ENCODE peak calls at places on chromosomes 12 and 14, in six cellular contexts. T is IMR-90; D is naive thymus-derived CD4-positive, alpha-beta T cell; W is CD8-positive, alpha-beta memory T cell; C is endothelial cell of umbilical vein; G is CD4-positive, CD25-positive, alpha-beta regulatory T cell. M is an unnamed sample.

GRCh38 chr12:15751741-15752140 is 37.4 kb downstream of the EPS8 start:
- DNase-seq in T (no peak), D (no peak), W (no peak), C (no peak), G (no peak), M (no peak)

GRCh38 chr12:89827592-89827991 is 119.0 kb upstream of the ATP2B1 start:
- DNase-seq in T (no peak), D (no peak), W (no peak), C (no peak), G (no peak), M (no peak)

GRCh38 chr12:123903301-123904065 is 69.1 kb downstream of the CCDC92 start:
- DNase-seq in T (no peak), D (no peak), W (no peak), C (no peak), G (no peak), M (no peak)

GRCh38 chr12:66371982-66372381 is 69.7 kb downstream of the HELB start:
- DNase-seq in T (no peak), D (no peak), W (no peak), C (no peak), G (no peak), M (no peak)

GRCh38 chr12:49917126-49917787 is 13.6 kb upstream of the FAIM2 start:
- DNase-seq in T (no peak), D (no peak), W (no peak), C (no peak), G (no peak), M (no peak)

GRCh38 chr12:131443019-131444000 is 267.6 kb upstream of the SFSWAP start:
- DNase-seq in T (no peak), D (no peak), W (no peak), C (no peak), G (no peak), M (no peak)

GRCh38 chr12:29561736-29562135 is 64.2 kb upstream of the OVCH1 start:
- DNase-seq in T (no peak), D (no peak), W (no peak), C (no peak), G (no peak), M (no peak)

GRCh38 chr12:74449872-74450271 is 87.8 kb upstream of the ATXN7L3B start:
- DNase-seq in T (peak), D (no peak), W (no peak), C (no peak), G (no peak), M (no peak)

GRCh38 chr12:13085968-13086686 is 17.3 kb downstream of the GSG1 start:
- DNase-seq in T (no peak), D (no peak), W (no peak), C (no peak), G (no peak), M (no peak)

GRCh38 chr12:52214421-52214802 is 18.6 kb upstream of the KRT7 start:
- DNase-seq in T (no peak), D (no peak), W (no peak), C (no peak), G (no peak), M (no peak)

GRCh38 chr14:33676135-33676566 is 274.7 kb downstream of the EGLN3 start:
- DNase-seq in T (no peak), D (no peak), W (no peak), C (peak), G (no peak), M (peak)

GRCh38 chr12:98002887-98003493 is 512.4 kb upstream of the TMPO start:
- DNase-seq in T (peak), D (no peak), W (no peak), C (peak), G (peak), M (peak)

GRCh38 chr14:100531152-100531551 is 56.1 kb downstream of the BEGAIN start:
- DNase-seq in T (no peak), D (no peak), W (no peak), C (no peak), G (no peak), M (no peak)

GRCh38 chr12:104750061-104750460 is 208.0 kb downstream of the SLC41A2 start:
- DNase-seq in T (peak), D (no peak), W (no peak), C (no peak), G (no peak), M (peak)

GRCh38 chr14:88868558-88869159 is 44.2 kb downstream of the TTC8 start:
- DNase-seq in T (peak), D (no peak), W (no peak), C (peak), G (peak), M (peak)

GRCh38 chr14:22560638-22561365 is 28.2 kb downstream of the DAD1 start:
- DNase-seq in T (no peak), D (no peak), W (no peak), C (no peak), G (peak), M (no peak)

GRCh38 chr14:104743461-104744380 is 9.2 kb upstream of the SIVA1 start:
- DNase-seq in T (peak), D (no peak), W (no peak), C (no peak), G (no peak), M (no peak)

GRCh38 chr12:46919666-46920065 is 93.9 kb upstream of the SLC38A4 start:
- DNase-seq in T (peak), D (no peak), W (no peak), C (no peak), G (no peak), M (no peak)

GRCh38 chr12:91562476-91562875 is 379.9 kb upstream of the DCN start:
- DNase-seq in T (peak), D (no peak), W (no peak), C (no peak), G (peak), M (no peak)

GRCh38 chr12:10027311-10028099 is 3.0 kb upstream of the CLEC9A start:
- DNase-seq in T (peak), D (no peak), W (no peak), C (peak), G (no peak), M (no peak)

GRCh38 chr12:123149088-123149827 is 1.6 kb downstream of the PITPNM2 start:
- DNase-seq in T (no peak), D (no peak), W (no peak), C (no peak), G (no peak), M (no peak)

GRCh38 chr12:62304560-62304959 is 44.4 kb downstream of the USP15 start:
- DNase-seq in T (no peak), D (no peak), W (no peak), C (no peak), G (no peak), M (no peak)
- H3K4me3 ChIP-seq in T (no peak), D (no peak), W (no peak), C (no peak), G (no peak), M (no peak)

DNA sequence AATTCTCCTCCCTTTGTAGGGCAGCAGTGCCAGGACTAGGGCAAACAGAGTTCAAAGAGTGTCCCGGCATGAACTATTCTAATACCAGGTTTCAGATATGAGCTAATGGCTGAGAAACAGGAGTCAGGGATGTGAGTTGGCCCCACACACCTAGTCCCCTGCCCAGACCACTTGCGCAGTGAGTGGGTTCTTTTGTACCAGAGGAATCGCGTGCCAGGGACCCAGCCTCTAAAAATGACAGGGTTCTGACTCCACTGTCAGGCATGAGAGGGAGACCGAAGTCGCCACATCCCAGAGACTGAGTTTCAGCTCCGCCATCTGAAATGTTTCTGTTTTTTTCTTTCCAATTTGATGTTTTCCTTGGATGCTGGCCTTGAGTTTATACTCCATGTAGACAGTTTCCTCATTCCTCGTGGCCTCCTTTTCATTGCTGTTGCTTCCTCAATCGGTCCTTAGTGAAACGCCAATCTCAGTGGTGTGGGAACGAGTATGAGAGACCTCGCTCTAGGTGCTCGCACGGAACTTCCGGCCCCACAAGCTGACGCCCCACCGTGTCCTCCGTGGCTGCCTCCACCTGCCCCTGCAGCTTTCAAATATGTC is 31.5 kb downstream of the FBXL14 start:
- DNase-seq in T (no peak), D (no peak), W (no peak), C (peak), G (no peak), M (no peak)
- H3K4me3 ChIP-seq in T (no peak), D (no peak), W (no peak), C (no peak), G (no peak), M (no peak)

GRCh38 chr14:102181187-102181586 is 41.5 kb downstream of the WDR20 start:
- DNase-seq in T (no peak), D (no peak), W (no peak), C (no peak), G (no peak), M (no peak)
- H3K4me3 ChIP-seq in T (no peak), D (no peak), W (no peak), C (no peak), G (no peak), M (no peak)

DNA sequence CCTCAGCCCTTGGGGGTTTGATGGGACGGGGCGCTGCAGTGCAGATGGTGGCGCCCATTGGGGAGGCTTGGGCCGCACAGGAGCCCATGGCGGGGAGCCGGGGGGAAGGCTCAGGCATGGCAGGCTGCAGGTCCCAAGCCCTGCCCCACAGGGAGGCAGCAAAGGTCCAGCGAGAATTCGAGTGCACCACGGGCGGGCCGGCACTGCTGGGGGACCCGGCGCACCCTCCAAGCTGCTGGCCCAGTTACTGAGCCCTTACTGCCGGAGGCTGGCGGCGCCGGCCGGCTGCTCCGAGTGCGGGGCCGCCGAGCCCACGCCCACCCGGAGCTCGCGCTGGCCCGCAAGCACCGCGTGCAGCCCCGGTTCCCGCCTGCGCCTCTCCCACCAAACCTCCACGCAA is 34.1 kb upstream of the NUBPL start:
- DNase-seq in T (no peak), D (no peak), W (no peak), C (no peak), G (no peak), M (no peak)
- H3K4me3 ChIP-seq in T (no peak), D (no peak), W (no peak), C (no peak), G (no peak), M (no peak)

DNA sequence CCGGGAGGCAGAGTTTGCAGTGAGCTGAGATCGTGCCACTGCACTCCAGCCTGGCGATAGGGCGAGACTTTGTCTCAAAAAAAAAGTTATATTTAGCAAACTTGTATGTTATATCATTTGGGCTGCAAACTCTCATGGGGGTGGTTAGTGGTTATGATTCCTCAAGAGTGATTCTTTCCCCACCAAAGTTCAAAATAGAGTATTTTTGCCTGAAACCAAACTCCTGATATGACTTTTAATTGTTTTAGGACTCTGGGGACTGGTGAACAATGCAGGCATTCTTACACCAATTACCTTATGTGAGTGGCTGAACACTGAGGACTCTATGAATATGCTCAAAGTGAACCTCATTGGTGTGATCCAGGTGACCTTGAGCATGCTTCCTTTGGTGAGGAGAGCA is 18.6 kb downstream of the HSD17B6 start:
- DNase-seq in T (no peak), D (no peak), W (no peak), C (no peak), G (no peak), M (no peak)
- H3K4me3 ChIP-seq in T (no peak), D (no peak), W (no peak), C (no peak), G (no peak), M (no peak)

DNA sequence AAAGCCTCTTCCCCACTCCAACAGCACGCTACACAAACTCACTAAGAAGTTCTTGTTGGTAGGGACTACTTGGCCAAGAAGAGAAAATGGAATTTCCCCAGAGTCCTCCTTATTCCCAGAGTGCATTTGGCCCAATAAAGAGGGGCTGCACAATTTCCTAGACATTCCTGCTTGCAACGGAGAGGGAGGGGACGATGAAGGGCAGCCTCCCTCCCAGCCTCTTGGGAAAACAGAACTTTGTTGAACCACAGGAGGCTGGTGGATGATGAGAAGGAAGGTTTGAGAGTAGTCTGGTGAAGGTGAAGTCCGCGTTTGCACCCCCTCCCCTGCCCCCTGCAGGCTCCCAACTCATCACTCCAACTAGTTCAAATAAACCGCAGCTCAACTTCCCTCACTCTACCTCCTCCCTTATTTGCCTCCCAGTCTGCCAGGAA is 19.1 kb upstream of the TBX3 start:
- DNase-seq in T (no peak), D (no peak), W (no peak), C (no peak), G (no peak), M (no peak)
- H3K4me3 ChIP-seq in T (no peak), D (no peak), W (no peak), C (no peak), G (no peak), M (no peak)